ENCODE peak calls at places on chromosome 2, in seven cellular contexts. P is NCI-H345, C is substantia nigra, F is fibroblast of mammary gland, O is heart left ventricle, A is NB4, S is NCI-H146. M is an unnamed sample.

GRCh38 chr2:40431600-40431955 is 20.3 kb downstream of the SLC8A1 start:
- DNase-seq in O (no peak), A (peak; percentile 52), F (peak; percentile 93), S (no peak), C (no peak), P (no peak), M (no peak)

GRCh38 chr2:44392338-44392943 is 30.7 kb downstream of the CAMKMT start:
- DNase-seq in A (peak; percentile 55), S (peak; percentile 41), F (peak; percentile 42), P (peak; percentile 50), C (peak; percentile 9), O (peak; percentile 16), M (peak; percentile 75)

GRCh38 chr2:221463235-221463896 is 108.7 kb downstream of the EPHA4 start:
- DNase-seq in O (no peak), C (no peak), S (no peak), P (no peak), A (no peak), F (no peak), M (no peak)

GRCh38 chr2:36462311-36462710 is 106.7 kb downstream of the CRIM1 start:
- DNase-seq in O (no peak), C (no peak), A (no peak), P (no peak), F (no peak), S (no peak), M (no peak)

GRCh38 chr2:69563021-69563420 is 80.5 kb downstream of the AAK1 start:
- DNase-seq in O (no peak), C (no peak), S (peak; percentile 74), A (no peak), F (peak; percentile 16), P (no peak), M (no peak)

GRCh38 chr2:226813148-226813701 is 13.6 kb upstream of the IRS1 start:
- DNase-seq in A (no peak), S (peak; percentile 24), C (peak; percentile 21), F (no peak), O (no peak), P (peak; percentile 8), M (peak; percentile 37)

GRCh38 chr2:96321230-96322103 is 3.6 kb upstream of the ITPRIPL1 start:
- DNase-seq in F (peak; percentile 11), S (peak; percentile 81), C (no peak), O (peak; percentile 61), A (peak; percentile 89), P (peak; percentile 63), M (peak; percentile 94)

GRCh38 chr2:215029936-215030335 is 108.5 kb downstream of the ABCA12 start:
- DNase-seq in F (no peak), S (no peak), P (no peak), A (no peak), O (no peak), C (no peak), M (no peak)

GRCh38 chr2:168009900-168010299 is 237.5 kb downstream of the STK39 start:
- DNase-seq in C (no peak), S (no peak), P (peak; percentile 14), F (no peak), O (no peak), A (no peak), M (no peak)

GRCh38 chr2:74764429-74765272 is 69.3 kb upstream of the HK2 start:
- DNase-seq in C (no peak), A (peak; percentile 91), O (no peak), F (no peak), P (peak; percentile 37), S (peak; percentile 64), M (peak; percentile 94)

GRCh38 chr2:20225294-20226151 is 593 bp upstream of the SDC1 start:
- DNase-seq in C (peak; percentile 41), F (peak; percentile 33), O (peak; percentile 31), S (peak; percentile 84), P (peak; percentile 90), A (peak; percentile 78), M (peak; percentile 83)

GRCh38 chr2:130355578-130356431 is at the start of gene PTPN18:
- DNase-seq in S (peak; percentile 89), O (peak; percentile 91), A (peak; percentile 83), F (peak; percentile 85), P (peak; percentile 74), C (peak; percentile 84), M (peak; percentile 86)

GRCh38 chr2:196748123-196748522 is 51.4 kb downstream of the GTF3C3 start:
- DNase-seq in O (no peak), C (no peak), F (no peak), S (no peak), A (no peak), P (no peak), M (no peak)

GRCh38 chr2:23312996-23313606 is 71.9 kb upstream of the KLHL29 start:
- DNase-seq in A (peak; percentile 53), C (no peak), O (no peak), P (peak; percentile 27), S (peak; percentile 36), F (peak; percentile 19), M (peak; percentile 39)

GRCh38 chr2:224638338-224638823 is 53.2 kb upstream of the CUL3 start:
- DNase-seq in C (no peak), S (no peak), O (no peak), F (no peak), A (peak; percentile 82), P (peak; percentile 40), M (peak; percentile 60)

GRCh38 chr2:145410096-145410495 is 890.2 kb upstream of the ZEB2 start:
- DNase-seq in S (no peak), A (no peak), O (no peak), F (no peak), C (no peak), P (no peak), M (no peak)

M was measured in DMS53.